ENCODE peak calls at places on chromosomes 11 and 22, in four cellular contexts. C, A, L and W are unnamed samples.

GRCh38 chr11:124830749-124831148 is 30.5 kb upstream of the MSANTD2 start:
- DNase-seq in C (no peak), A (no peak), L (no peak), W (no peak)

GRCh38 chr11:120952503-120953229 is 71.2 kb upstream of the TBCEL start:
- DNase-seq in C (peak; percentile 50), A (peak; percentile 47), L (peak; percentile 85), W (no peak)

GRCh38 chr11:69848196-69848595 is 29.0 kb upstream of the FGF3 start:
- DNase-seq in C (no peak), A (no peak), L (no peak), W (no peak)

GRCh38 chr22:20109411-20110358 is 6.2 kb upstream of the RANBP1 start:
- DNase-seq in C (no peak), A (no peak), L (no peak), W (no peak)

GRCh38 chr11:71489311-71490043 is 36.5 kb downstream of the NADSYN1 start:
- DNase-seq in C (no peak), A (no peak), L (no peak), W (no peak)

GRCh38 chr22:19855504-19856409 is 1.1 kb upstream of the GNB1L start:
- DNase-seq in C (peak; percentile 69), A (peak; percentile 58), L (peak; percentile 77), W (no peak)

GRCh38 chr11:36361901-36362391 is 65.9 kb downstream of the PRR5L start:
- DNase-seq in C (no peak), A (no peak), L (no peak), W (no peak)

GRCh38 chr11:65741185-65741584 is 20.6 kb upstream of the RNASEH2C start:
- DNase-seq in C (no peak), A (no peak), L (no peak), W (no peak)

GRCh38 chr22:43993072-43993760 is 30.9 kb upstream of the PARVB start:
- DNase-seq in C (peak; percentile 47), A (peak; percentile 49), L (peak; percentile 78), W (peak; percentile 8)

GRCh38 chr11:9726313-9727022 is 62.6 kb downstream of the SWAP70 start:
- DNase-seq in C (no peak), A (no peak), L (no peak), W (no peak)

GRCh38 chr11:120305286-120305685 is 19.8 kb upstream of the TLCD5 start:
- DNase-seq in C (no peak), A (no peak), L (no peak), W (no peak)

GRCh38 chr11:47354913-47355282 is 2.4 kb upstream of the MYBPC3 start:
- DNase-seq in C (peak; percentile 17), A (no peak), L (no peak), W (no peak)

GRCh38 chr11:47356129-47356997 is 3.9 kb upstream of the MYBPC3 start:
- DNase-seq in C (peak; percentile 11), A (no peak), L (peak; percentile 22), W (no peak)

GRCh38 chr11:47355283-47356128 is 3.0 kb upstream of the MYBPC3 start:
- DNase-seq in C (peak; percentile 93), A (no peak), L (peak; percentile 97), W (peak; percentile 72)

GRCh38 chr11:47352556-47352955 is at the start of gene MYBPC3:
- DNase-seq in C (no peak), A (no peak), L (no peak), W (no peak)

GRCh38 chr11:47353978-47354774 is 1.7 kb upstream of the MYBPC3 start:
- DNase-seq in C (no peak), A (no peak), L (no peak), W (no peak)
- H3K4me3 ChIP-seq in C (peak overlapping the region; percentile 51), A (no peak overlapping the region), L (no peak overlapping the region), W (no peak overlapping the region)

GRCh38 chr22:26410398-26410797 is 18.7 kb upstream of the ASPHD2 start:
- DNase-seq in C (no peak), A (no peak), L (no peak), W (no peak)

GRCh38 chr22:26414347-26414746 is 14.7 kb upstream of the ASPHD2 start:
- DNase-seq in C (no peak), A (no peak), L (no peak), W (no peak)

GRCh38 chr22:26406118-26406517 is 22.9 kb upstream of the ASPHD2 start:
- DNase-seq in C (no peak), A (no peak), L (no peak), W (no peak)

GRCh38 chr22:26404851-26405357 is 24.2 kb upstream of the ASPHD2 start:
- DNase-seq in C (no peak), A (no peak), L (no peak), W (no peak)

GRCh38 chr22:26409705-26410376 is 19.2 kb upstream of the ASPHD2 start:
- DNase-seq in C (no peak), A (no peak), L (no peak), W (no peak)
- H3K27ac ChIP-seq in C (no peak overlapping the region), A (no peak overlapping the region), L (no peak overlapping the region), W (no peak overlapping the region)

GRCh38 chr22:10741210-10741609 is 4786.8 kb upstream of the OR11H1 start:
- DNase-seq in C (no peak), A (no peak), L (no peak), W (no peak)
- H3K9me3 ChIP-seq in C (no peaks in the 10 kb centered on the region), A (peaks cover 5% of the 10 kb centered on the region), L (no peaks in the 10 kb centered on the region), W (no peaks in the 10 kb centered on the region)

DNA sequence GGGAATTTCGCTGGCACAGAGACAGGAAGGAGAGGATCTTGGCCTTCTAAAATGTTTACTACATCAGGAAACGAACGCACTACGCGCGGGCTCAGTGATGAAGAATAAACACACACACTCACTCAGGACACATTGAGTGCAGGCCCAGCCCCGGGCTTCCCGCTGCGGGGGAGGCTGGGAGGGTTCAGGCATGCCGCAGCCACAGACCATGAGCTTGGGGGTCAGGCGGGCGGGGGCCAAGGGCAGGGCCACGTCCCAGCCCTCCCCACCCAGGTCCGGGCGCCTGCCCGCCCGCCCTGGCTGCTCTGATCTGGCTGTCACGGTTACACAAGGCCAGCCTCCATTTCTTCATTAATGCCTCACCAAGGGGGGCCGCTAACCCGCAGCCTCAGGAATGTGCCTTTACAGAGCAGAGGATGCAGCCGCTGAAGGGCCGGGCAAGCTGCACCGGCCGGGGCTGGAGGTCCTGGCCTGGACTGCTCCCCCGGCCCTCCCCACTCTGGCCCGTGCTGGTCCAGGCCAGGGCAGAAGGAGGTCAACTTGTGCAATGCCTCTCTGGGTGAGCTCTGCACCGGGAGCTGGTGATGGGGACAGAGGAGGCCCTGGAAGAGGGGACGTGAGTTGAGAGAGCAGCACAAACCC is 41.7 kb downstream of the IGF2 start:
- DNase-seq in C (peak; percentile 70), A (no peak), L (peak; percentile 94), W (no peak)
- H3K4me3 ChIP-seq in C (no peak overlapping the region), A (no peak overlapping the region), L (no peak overlapping the region), W (no peak overlapping the region)

GRCh38 chr22:24164823-24165379 is 16.4 kb upstream of the SUSD2 start:
- DNase-seq in C (no peak), A (no peak), L (no peak), W (no peak)

GRCh38 chr22:24162377-24162927 is 18.8 kb upstream of the SUSD2 start:
- DNase-seq in C (no peak), A (no peak), L (no peak), W (no peak)

GRCh38 chr22:24161909-24162308 is 19.4 kb upstream of the SUSD2 start:
- DNase-seq in C (no peak), A (no peak), L (no peak), W (no peak)

GRCh38 chr22:24165673-24166072 is 15.6 kb upstream of the SUSD2 start:
- DNase-seq in C (no peak), A (no peak), L (no peak), W (no peak)

DNA sequence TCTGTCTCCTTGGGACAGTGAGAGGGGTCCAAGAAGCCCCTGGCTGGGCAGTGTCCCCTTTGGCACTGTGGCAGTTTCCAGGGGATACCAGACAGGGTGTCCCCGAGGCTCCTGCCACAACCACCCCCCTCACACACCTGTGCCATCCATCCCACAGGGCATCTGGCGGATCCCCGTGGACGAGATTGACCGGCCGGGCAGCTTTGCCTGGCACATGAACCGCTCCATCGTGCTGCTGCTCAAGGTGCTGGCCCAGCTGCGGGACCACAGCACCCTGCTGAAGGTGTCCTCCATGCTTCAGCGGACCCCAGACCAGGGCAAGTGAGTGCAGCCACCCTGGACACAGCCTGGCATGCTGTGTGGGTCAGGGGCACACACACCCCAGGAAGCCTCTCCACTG is 17.0 kb upstream of the SUSD2 start:
- DNase-seq in C (no peak), A (no peak), L (no peak), W (no peak)
- H3K27ac ChIP-seq in C (no peak overlapping the region), A (no peak overlapping the region), L (no peak overlapping the region), W (no peak overlapping the region)

GRCh38 chr22:47851586-47851985 is 1089.1 kb downstream of the TBC1D22A start:
- DNase-seq in C (no peak), A (no peak), L (no peak), W (no peak)

GRCh38 chr22:47858773-47859306 is 1096.4 kb downstream of the TBC1D22A start:
- DNase-seq in C (no peak), A (no peak), L (no peak), W (no peak)

GRCh38 chr22:47850644-47851151 is 1088.2 kb downstream of the TBC1D22A start:
- DNase-seq in C (no peak), A (no peak), L (peak; percentile 57), W (no peak)

GRCh38 chr22:47854680-47855079 is 1092.2 kb downstream of the TBC1D22A start:
- DNase-seq in C (no peak), A (no peak), L (no peak), W (no peak)

DNA sequence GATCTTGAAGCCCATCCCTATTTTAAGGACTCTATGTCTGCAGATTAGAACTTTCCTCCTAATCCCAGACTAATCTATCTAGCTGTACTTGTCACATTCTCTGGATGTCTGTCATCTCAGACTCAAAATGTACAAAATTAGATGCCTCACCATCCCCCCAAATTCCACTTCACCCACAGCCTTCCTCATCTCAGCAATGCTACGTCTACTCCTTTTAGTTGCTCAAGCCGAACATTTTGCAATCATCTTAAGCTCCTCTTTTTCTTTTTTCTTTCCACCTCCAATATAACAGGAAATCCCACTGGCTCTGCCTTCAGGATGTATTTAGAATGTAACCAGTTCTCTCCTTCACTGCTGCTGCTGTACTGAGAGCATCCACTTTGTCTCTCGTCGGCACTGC is 1091.8 kb downstream of the TBC1D22A start:
- DNase-seq in C (no peak), A (no peak), L (no peak), W (no peak)
- H3K9me3 ChIP-seq in C (no peaks in the 10 kb centered on the region), A (no peaks in the 10 kb centered on the region), L (no peaks in the 10 kb centered on the region), W (no peaks in the 10 kb centered on the region)

GRCh38 chr22:23402275-23403151 is 177.6 kb downstream of the IGLL1 start:
- DNase-seq in C (no peak), A (peak; percentile 25), L (peak; percentile 93), W (no peak)
- H3K4me3 ChIP-seq in C (peak overlapping the region; percentile 32), A (no peak overlapping the region), L (peak overlapping the region; percentile 26), W (no peak overlapping the region)

GRCh38 chr11:130815074-130815802 is 101.0 kb downstream of the SNX19 start:
- DNase-seq in C (no peak), A (no peak), L (no peak), W (no peak)
- H3K27ac ChIP-seq in C (no peak overlapping the region), A (no peak overlapping the region), L (no peak overlapping the region), W (no peak overlapping the region)

DNA sequence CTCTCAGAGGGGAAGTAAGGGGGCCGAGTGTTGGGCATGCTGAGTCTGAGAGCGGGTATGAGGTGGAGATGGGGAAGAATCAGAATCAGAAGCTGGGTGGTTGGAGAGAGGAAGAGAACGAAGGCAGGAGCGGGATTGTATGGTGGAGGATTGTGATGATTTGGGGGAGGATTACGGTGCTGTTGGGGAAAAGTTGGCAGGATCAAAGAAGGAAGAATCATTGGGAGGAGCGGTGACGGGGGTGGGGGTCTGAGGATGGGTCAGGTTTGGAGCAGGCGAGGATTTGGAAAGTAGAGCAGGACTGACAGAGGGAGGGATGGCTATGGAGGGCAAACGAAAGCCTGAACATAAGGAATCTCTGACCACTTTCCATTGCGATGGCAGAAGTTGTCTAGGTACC is 22.1 kb downstream of the ZNF195 start:
- DNase-seq in C (no peak), A (no peak), L (no peak), W (no peak)
- H3K9me3 ChIP-seq in C (no peaks in the 10 kb centered on the region), A (peaks cover 68% of the 10 kb centered on the region), L (no peaks in the 10 kb centered on the region), W (peaks cover 51% of the 10 kb centered on the region)